ENCODE peak calls at places on chromosomes 5 and 9, in six cellular contexts. W is NCI-H1105; O is NCI-H774; N is WTC11; Q is activated CD4-positive, CD25-positive, alpha-beta regulatory T cell; L is nephron progenitor cell. F is an unnamed sample.
A peak's percentile ranks its signal among the peaks of the same experiment; 100 is the strongest.

GRCh38 chr9:36443581-36443980 is 43.5 kb upstream of the RNF38 start:
- DNase-seq in W (no peak), O (no peak), N (no peak), Q (no peak), L (no peak), F (no peak)

GRCh38 chr5:1462358-1462757 is 17.1 kb upstream of the SLC6A3 start:
- DNase-seq in W (no peak), O (no peak), N (peak; percentile 6), Q (no peak), L (no peak), F (no peak)

GRCh38 chr9:135718616-135719015 is 16.6 kb downstream of the KCNT1 start:
- DNase-seq in W (no peak), O (no peak), N (no peak), Q (no peak), L (no peak), F (no peak)

GRCh38 chr5:122311400-122311887 is 593 bp upstream of the SNCAIP start:
- DNase-seq in W (peak; percentile 50), O (no peak), N (peak; percentile 42), Q (no peak), L (no peak), F (no peak)

GRCh38 chr5:150514708-150515211 is 6.8 kb downstream of the NDST1 start:
- DNase-seq in W (no peak), O (no peak), N (no peak), Q (no peak), L (no peak), F (no peak)

GRCh38 chr9:98654247-98654646 is 54.5 kb downstream of the GABBR2 start:
- DNase-seq in W (no peak), O (peak; percentile 56), N (no peak), Q (no peak), L (no peak), F (no peak)

GRCh38 chr5:86407711-86408110 is 210.0 kb upstream of the COX7C start:
- DNase-seq in W (no peak), O (no peak), N (no peak), Q (no peak), L (no peak), F (no peak)

GRCh38 chr9:70924905-70925547 is 196.4 kb downstream of the TRPM3 start:
- DNase-seq in W (peak; percentile 63), O (peak; percentile 6), N (peak; percentile 22), Q (no peak), L (peak; percentile 26), F (peak; percentile 70)

GRCh38 chr9:136994180-136994884 is 2.0 kb downstream of the CLIC3 start:
- DNase-seq in W (no peak), O (no peak), N (no peak), Q (no peak), L (no peak), F (no peak)

GRCh38 chr5:180389252-180390101 is 36.3 kb upstream of the GFPT2 start:
- DNase-seq in W (no peak), O (no peak), N (no peak), Q (no peak), L (no peak), F (no peak)

GRCh38 chr9:9598723-9599122 is 1014.1 kb downstream of the PTPRD start:
- DNase-seq in W (no peak), O (no peak), N (no peak), Q (no peak), L (no peak), F (no peak)

GRCh38 chr5:74028406-74028805 is 402.4 kb downstream of the ARHGEF28 start:
- DNase-seq in W (no peak), O (no peak), N (no peak), Q (no peak), L (no peak), F (no peak)

GRCh38 chr9:125650271-125650737 is 56.7 kb downstream of the MAPKAP1 start:
- DNase-seq in W (no peak), O (no peak), N (no peak), Q (no peak), L (no peak), F (no peak)

GRCh38 chr5:143771229-143772001 is 40.5 kb upstream of the HMHB1 start:
- DNase-seq in W (no peak), O (no peak), N (no peak), Q (no peak), L (no peak), F (no peak)

GRCh38 chr5:959581-960531 is 48.7 kb upstream of the NKD2 start:
- DNase-seq in W (no peak), O (no peak), N (no peak), Q (no peak), L (no peak), F (no peak)

GRCh38 chr9:131899248-131899882 is 159.5 kb upstream of the RAPGEF1 start:
- DNase-seq in W (no peak), O (no peak), N (peak; percentile 38), Q (no peak), L (peak; percentile 19), F (no peak)

GRCh38 chr5:67826296-67826695 is 389.3 kb upstream of the PIK3R1 start:
- DNase-seq in W (no peak), O (no peak), N (no peak), Q (no peak), L (peak; percentile 7), F (no peak)

GRCh38 chr9:127923771-127924170 is 6.8 kb downstream of the PIP5KL1 start:
- DNase-seq in W (no peak), O (no peak), N (no peak), Q (no peak), L (no peak), F (no peak)

GRCh38 chr5:17365756-17366155 is 132.3 kb upstream of the TAF11L2 start:
- DNase-seq in W (no peak), O (peak; percentile 83), N (no peak), Q (no peak), L (no peak), F (peak; percentile 25)

GRCh38 chr5:27778121-27778520 is 739.7 kb upstream of the CDH9 start:
- DNase-seq in W (no peak), O (no peak), N (no peak), Q (no peak), L (no peak), F (no peak)

GRCh38 chr5:52007230-52007858 is 624.1 kb downstream of the ISL1 start:
- DNase-seq in W (peak; percentile 75), O (peak; percentile 50), N (no peak), Q (no peak), L (peak; percentile 23), F (peak; percentile 17)